ENCODE peak calls at places on chromosomes 11 and 22, in eight cellular contexts. G is HFFc6, S is progenitor cell of endocrine pancreas, Y is endothelial cell, J is neural crest cell, U is Panc1, A is fibroblast of pulmonary artery, H is H9. B is an unnamed sample.

GRCh38 chr22:36873614-36874308 is 13.0 kb downstream of the NCF4 start:
- DNase-seq in Y (peak; percentile 34), H (peak; percentile 50), A (peak; percentile 85), J (no peak), S (no peak), U (peak; percentile 20), G (peak; percentile 57), B (peak; percentile 37)

GRCh38 chr11:130145975-130146776 is 13.4 kb upstream of the ST14 start:
- DNase-seq in J (no peak), Y (peak; percentile 34), A (no peak), G (peak; percentile 27), U (no peak), H (peak; percentile 99), S (peak; percentile 42), B (no peak)

GRCh38 chr11:104106136-104106754 is 57.7 kb downstream of the PDGFD start:
- DNase-seq in J (no peak), G (peak; percentile 68), A (peak; percentile 21), S (no peak), Y (no peak), H (no peak), U (no peak), B (no peak)

GRCh38 chr22:20965104-20965887 is 1.8 kb upstream of the AIFM3 start:
- DNase-seq in H (no peak), S (no peak), J (no peak), Y (no peak), G (no peak), A (no peak), U (no peak), B (peak; percentile 14)

GRCh38 chr11:39221739-39222138 is 2237.7 kb downstream of the LRRC4C start:
- DNase-seq in J (no peak), U (no peak), G (no peak), S (no peak), H (no peak), Y (no peak), A (no peak), B (no peak)

GRCh38 chr11:7787239-7787638 is 9.5 kb downstream of the OR5P2 start:
- DNase-seq in Y (no peak), U (no peak), J (no peak), H (no peak), A (no peak), G (no peak), S (no peak), B (no peak)

GRCh38 chr11:122721201-122721963 is 65.9 kb downstream of the UBASH3B start:
- DNase-seq in A (peak; percentile 62), U (no peak), H (no peak), S (no peak), G (no peak), Y (no peak), J (no peak), B (no peak)

GRCh38 chr11:67032830-67033555 is 10.1 kb downstream of the SYT12 start:
- DNase-seq in U (no peak), H (no peak), A (peak; percentile 89), J (no peak), G (peak; percentile 85), Y (no peak), S (no peak), B (no peak)

GRCh38 chr11:75449271-75449670 is 16.3 kb upstream of the KLHL35 start:
- DNase-seq in U (no peak), J (no peak), S (no peak), A (no peak), Y (no peak), G (no peak), H (no peak), B (no peak)

GRCh38 chr11:75453916-75454655 is 21.1 kb upstream of the KLHL35 start:
- DNase-seq in J (no peak), G (peak; percentile 54), A (peak; percentile 62), U (no peak), Y (no peak), S (no peak), H (no peak), B (no peak)

GRCh38 chr11:75450236-75450635 is 17.2 kb upstream of the KLHL35 start:
- DNase-seq in U (no peak), G (no peak), S (no peak), Y (no peak), A (no peak), H (no peak), J (no peak), B (no peak)

GRCh38 chr11:75449776-75450175 is 16.8 kb upstream of the KLHL35 start:
- DNase-seq in J (no peak), A (no peak), U (no peak), Y (no peak), H (no peak), G (no peak), S (no peak), B (no peak)

DNA sequence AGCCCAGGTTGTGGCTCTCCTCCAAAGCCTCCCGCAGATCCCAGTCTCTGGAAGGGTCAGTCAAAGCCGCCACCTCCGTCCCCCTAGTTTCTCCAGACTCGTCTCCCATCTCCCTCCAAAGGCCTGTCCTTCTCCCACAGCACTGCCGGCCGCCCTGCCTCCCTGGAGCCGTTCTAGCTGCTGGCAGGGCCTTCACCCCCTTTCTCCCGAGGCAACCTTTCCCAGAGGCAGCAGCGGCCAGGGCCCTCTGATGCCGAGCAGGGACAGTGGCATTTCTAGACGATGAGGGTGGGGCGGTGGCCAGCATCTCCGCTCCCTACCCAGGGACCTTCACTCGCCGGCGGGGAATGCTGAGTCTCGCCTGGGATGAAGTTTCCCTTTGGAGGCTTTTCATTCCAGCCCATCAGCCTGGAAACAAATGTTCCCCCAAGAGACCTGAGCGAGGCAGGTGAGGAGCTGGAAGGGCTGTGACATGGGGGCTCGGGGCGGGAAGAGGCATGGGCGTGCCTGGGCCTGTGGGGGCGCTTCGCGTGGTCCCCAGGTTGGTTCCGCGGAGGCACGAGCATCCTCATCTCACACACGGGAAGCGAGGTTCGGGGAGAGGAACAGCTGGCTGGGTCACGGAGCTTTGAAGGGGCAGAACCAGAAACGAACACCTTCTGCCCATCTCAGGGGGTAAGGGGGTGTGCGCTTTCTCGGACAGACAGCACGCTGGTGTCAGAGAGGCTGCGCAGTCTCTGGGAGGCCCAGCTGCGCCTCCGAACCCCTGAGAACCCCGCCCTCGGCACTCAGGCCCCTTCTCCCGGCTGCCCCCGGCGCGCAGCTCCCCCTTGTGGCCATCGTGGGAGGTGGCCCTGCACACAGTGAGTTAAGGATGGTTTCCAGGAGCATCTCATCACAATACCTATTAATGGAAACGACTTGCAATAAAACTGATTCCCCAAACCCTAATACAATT is 18.1 kb upstream of the KLHL35 start:
- DNase-seq in A (no peak), S (peak; percentile 44), Y (peak; percentile 65), J (peak; percentile 40), U (no peak), H (peak; percentile 79), G (no peak), B (peak; percentile 71)
- TF ChIP-seq CTCF in A (peak; percentile 50), S (peak; percentile 72), Y (peak; percentile 83), J (peak; percentile 71), U (peak; percentile 95), H (peak; percentile 97), G (peak; percentile 83), B (peak; percentile 89)

DNA sequence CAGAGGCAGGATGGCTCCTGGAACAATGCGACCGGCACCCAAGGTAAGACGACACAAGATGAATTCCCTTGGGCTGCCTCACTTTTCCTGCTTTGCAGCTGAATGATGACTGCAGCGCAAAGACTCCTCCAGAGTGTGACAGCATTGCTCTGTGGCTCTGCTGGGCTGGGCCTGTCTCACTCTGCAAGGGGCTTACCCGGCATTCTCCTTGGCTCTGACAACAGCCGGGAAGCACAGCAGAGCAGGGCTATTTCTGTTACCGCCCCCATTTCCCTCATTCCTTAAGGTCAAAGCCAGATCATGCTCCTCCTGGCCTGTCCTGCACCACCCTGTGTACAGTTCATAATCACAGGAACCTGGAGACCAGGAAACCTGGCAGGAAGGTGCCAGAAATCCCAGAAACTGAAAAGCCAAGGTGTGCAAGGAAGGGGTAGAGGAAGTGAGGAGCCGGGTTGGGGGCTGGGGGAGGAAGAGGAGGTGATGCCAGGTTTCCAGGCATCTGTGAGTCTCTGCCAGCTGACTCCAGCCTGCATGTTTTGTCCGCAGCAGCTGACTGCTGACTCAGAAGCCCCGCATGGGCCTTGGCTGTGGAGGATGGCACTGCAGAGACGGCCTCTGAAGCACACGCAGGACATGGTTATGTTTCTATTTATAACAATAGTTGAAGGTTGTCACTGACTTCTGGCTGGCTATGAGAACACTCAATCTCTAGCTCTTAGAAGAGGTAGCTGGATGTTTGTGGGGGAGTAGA is 113.6 kb downstream of the MICAL3 start:
- DNase-seq in H (peak; percentile 80), S (no peak), A (peak; percentile 88), Y (peak; percentile 60), U (peak; percentile 36), J (peak; percentile 29), G (peak; percentile 90), B (peak; percentile 62)
- TF ChIP-seq CTCF in H (peak; percentile 37), S (no peak), A (peak; percentile 55), Y (no peak), U (no peak), J (no peak), G (peak; percentile 55), B (no peak)

GRCh38 chr22:43627485-43628252 is 184.4 kb downstream of the EFCAB6 start:
- DNase-seq in U (no peak), G (no peak), J (no peak), Y (no peak), S (no peak), H (no peak), A (no peak), B (no peak)

GRCh38 chr22:43622886-43623285 is 189.2 kb downstream of the EFCAB6 start:
- DNase-seq in S (no peak), G (no peak), Y (no peak), J (no peak), A (no peak), U (no peak), H (no peak), B (no peak)

GRCh38 chr22:43625242-43625641 is 186.9 kb downstream of the EFCAB6 start:
- DNase-seq in H (no peak), Y (no peak), S (no peak), J (no peak), U (no peak), G (no peak), A (no peak), B (no peak)

GRCh38 chr22:43628253-43628649 is 183.9 kb downstream of the EFCAB6 start:
- DNase-seq in U (no peak), G (no peak), Y (no peak), S (no peak), J (no peak), H (no peak), A (no peak), B (no peak)

GRCh38 chr22:43624144-43624998 is 187.7 kb downstream of the EFCAB6 start:
- DNase-seq in S (no peak), G (no peak), Y (no peak), H (no peak), J (no peak), U (peak; percentile 18), A (no peak), B (no peak)
- TF ChIP-seq CTCF in S (no peak), G (no peak), Y (no peak), H (peak; percentile 33), J (no peak), U (no peak), A (no peak), B (no peak)

GRCh38 chr22:26139320-26139719 is 29.9 kb upstream of the SEZ6L start:
- DNase-seq in J (no peak), G (no peak), U (no peak), Y (no peak), S (no peak), A (no peak), H (no peak), B (no peak)

GRCh38 chr22:26131755-26132154 is 37.5 kb upstream of the SEZ6L start:
- DNase-seq in U (no peak), A (no peak), H (no peak), S (no peak), J (no peak), G (no peak), Y (no peak), B (no peak)

DNA sequence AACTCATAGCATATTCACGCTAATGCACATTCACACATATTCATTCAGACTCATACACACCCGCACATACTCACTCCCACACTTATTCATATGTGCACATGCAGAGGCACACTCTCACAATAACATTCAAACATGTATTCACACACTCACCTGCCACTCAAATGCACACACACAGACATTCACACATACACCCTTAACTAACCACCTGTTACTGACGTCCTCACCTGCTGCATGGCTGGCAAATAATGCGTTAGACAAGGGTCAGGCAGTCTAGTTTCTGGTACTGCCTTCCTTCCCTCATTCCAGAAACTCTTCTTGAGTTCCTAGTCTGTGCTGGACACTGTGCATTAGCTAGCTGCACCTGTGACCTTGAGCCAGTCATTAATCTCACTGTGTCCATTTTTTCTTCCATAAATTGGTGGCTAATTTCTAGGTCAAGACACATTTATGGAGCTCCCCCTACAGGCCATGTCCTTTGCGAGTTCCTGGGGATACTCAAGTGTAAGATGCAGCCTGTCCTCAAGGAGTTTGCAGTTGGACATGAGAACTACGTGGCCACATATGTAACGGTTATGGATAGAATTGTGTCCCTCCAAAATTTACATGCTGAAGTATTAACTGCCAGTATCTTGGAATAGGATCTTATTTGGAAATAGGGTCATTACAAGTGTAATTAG is 34.5 kb upstream of the SEZ6L start:
- DNase-seq in Y (no peak), G (no peak), H (no peak), U (no peak), A (no peak), S (no peak), J (no peak), B (no peak)
- TF ChIP-seq CTCF in Y (peak; percentile 31), G (peak; percentile 35), H (peak; percentile 69), U (peak; percentile 48), A (no peak), S (peak; percentile 30), J (peak; percentile 37), B (peak; percentile 35)

B was measured in glutamatergic neuron.